ENCODE peak calls at places on chromosomes 2 and 18, in seven cellular contexts. I, G, R, X, B, L and Y are unnamed samples.

GRCh38 chr2:143685439-143686078 is 556.3 kb downstream of the ARHGAP15 start:
- DNase-seq in B (no peak), G (no peak), X (no peak), L (no peak), I (no peak), R (no peak), Y (no peak)

GRCh38 chr18:30766053-30766452 is 276.5 kb downstream of the DSC3 start:
- DNase-seq in R (no peak), L (no peak), B (no peak), X (no peak), I (no peak), G (no peak), Y (no peak)

GRCh38 chr18:76494541-76495403 is at the start of gene ZNF516:
- DNase-seq in G (no peak), L (peak; percentile 36), R (no peak), X (no peak), I (no peak), B (no peak), Y (no peak)

GRCh38 chr2:23283-23682 is 23.0 kb downstream of the FAM110C start:
- DNase-seq in R (no peak), L (no peak), X (no peak), B (no peak), G (no peak), I (no peak), Y (no peak)

GRCh38 chr2:181294979-181295378 is 162.2 kb upstream of the ITGA4 start:
- DNase-seq in I (no peak), R (no peak), B (no peak), X (no peak), G (no peak), L (no peak), Y (no peak)

GRCh38 chr2:86011449-86011941 is 94.2 kb downstream of the POLR1A start:
- DNase-seq in X (no peak), B (peak; percentile 60), R (no peak), L (no peak), G (no peak), I (no peak), Y (no peak)

GRCh38 chr2:106159867-106160785 is 34.0 kb downstream of the UXS1 start:
- DNase-seq in B (no peak), R (no peak), I (no peak), L (no peak), G (no peak), X (peak; percentile 44), Y (no peak)

GRCh38 chr18:28176933-28177827 is at the start of gene CDH2:
- DNase-seq in B (no peak), R (peak; percentile 74), L (no peak), I (no peak), G (peak; percentile 60), X (no peak), Y (peak; percentile 68)

GRCh38 chr2:160420711-160421110 is 72.9 kb downstream of the RBMS1 start:
- DNase-seq in R (no peak), G (no peak), L (no peak), X (no peak), I (no peak), B (no peak), Y (no peak)

GRCh38 chr18:74558096-74558495 is 23.8 kb downstream of the CNDP1 start:
- DNase-seq in L (no peak), B (no peak), R (no peak), G (no peak), I (no peak), X (no peak), Y (no peak)

GRCh38 chr2:100588071-100588786 is 25.4 kb downstream of the PDCL3 start:
- DNase-seq in B (no peak), I (no peak), G (no peak), X (no peak), L (no peak), R (no peak), Y (no peak)

GRCh38 chr2:232368311-232368731 is 10.2 kb upstream of the ALPP start:
- DNase-seq in G (peak; percentile 68), I (no peak), L (no peak), R (no peak), B (no peak), X (no peak), Y (peak; percentile 53)

DNA sequence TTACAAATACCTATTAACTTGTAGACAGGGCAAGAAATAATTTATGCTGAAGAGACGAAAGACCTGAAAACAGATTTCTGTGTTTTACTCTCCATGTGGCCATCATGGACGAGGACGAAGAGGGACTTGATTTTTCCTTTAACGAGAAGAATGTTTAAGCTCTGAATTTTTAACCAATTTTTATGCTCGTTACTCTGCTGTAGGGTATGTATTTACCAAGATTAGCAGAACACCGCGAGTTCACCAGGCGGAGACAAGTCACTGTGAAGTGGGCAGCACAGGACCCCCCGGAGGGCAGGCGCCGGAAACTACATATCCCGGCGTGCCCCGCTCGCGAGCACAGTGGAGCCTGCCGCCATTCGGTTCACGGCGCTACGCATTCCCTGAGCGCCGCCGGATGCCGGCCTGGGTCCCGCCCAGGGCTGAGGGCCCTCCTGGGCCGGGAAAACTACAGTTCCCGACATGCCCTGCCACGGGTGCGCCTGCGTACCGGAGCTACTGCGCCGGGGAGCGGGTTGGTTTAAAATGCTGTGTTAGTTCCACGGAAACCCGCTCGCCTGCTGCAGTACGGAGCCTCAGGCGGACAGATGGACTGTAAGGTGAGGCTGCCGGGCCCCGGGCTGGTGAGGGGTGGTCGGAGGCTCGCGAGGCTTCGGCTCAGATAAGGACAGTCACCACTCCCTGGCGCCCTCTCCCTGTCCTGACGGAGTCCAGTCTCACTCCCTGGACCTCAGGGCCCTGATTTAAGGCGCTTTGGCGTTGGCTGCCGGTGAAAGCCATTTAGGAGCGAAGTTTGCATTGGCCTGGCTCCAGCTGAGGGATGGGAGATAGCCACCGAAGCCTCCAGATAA is at the start of gene CCDC150:
- DNase-seq in R (peak; percentile 95), I (peak; percentile 90), G (peak; percentile 92), L (peak; percentile 93), B (peak; percentile 94), X (peak; percentile 87), Y (peak; percentile 93)
- TF ChIP-seq POLR2A in R (peak; percentile 93), I (no peak), G (peak; percentile 61), L (peak; percentile 32), B (no peak), X (no peak), Y (no peak)

GRCh38 chr2:64112016-64112415 is 32.2 kb downstream of the PELI1 start:
- DNase-seq in L (no peak), R (no peak), X (no peak), B (no peak), G (no peak), I (no peak), Y (no peak)

GRCh38 chr2:64114912-64115277 is 29.3 kb downstream of the PELI1 start:
- DNase-seq in G (no peak), B (no peak), I (no peak), R (no peak), X (no peak), L (no peak), Y (no peak)

GRCh38 chr2:64115808-64116598 is 28.2 kb downstream of the PELI1 start:
- DNase-seq in X (no peak), B (no peak), L (no peak), G (no peak), R (no peak), I (no peak), Y (no peak)

GRCh38 chr2:64111426-64111825 is 32.8 kb downstream of the PELI1 start:
- DNase-seq in R (no peak), L (no peak), G (no peak), B (no peak), I (no peak), X (no peak), Y (no peak)

DNA sequence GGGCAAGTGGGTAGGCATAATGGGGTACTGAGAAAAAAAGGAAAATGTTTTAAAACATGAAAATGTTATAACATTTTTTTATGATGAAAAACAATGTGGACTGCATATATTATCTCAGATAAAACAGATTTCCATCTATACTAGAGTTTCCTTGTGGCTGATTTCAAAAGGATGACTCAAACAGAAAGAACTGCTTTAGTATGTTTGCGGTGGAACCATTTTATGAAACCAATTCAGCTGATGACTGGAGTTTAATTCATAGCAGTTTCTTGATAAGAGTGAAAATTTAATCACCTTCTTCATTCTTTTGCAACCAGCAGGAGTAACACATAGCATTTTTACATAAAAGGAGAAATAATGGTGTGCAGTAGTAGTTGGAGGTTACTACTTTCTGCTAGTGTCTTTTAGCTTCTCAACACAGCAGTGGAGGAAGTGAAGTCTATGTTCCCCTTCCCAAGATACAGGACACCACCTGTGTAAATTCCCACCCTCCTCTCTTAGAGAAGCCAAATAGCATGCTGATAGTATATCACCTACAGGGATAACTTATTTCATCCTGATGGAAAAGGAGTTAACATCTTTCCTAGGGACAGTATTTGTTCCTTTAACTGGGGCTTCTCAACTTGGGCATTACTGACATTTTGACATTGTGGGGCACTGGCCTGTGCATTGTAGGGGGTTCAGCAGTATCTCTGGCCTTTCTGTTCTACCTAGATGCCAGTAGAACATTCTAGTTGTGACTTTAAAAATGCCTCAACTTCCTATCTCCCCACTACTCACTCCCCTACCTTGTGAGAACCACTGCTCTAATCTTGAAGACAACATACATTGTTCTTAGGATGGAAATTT is 29.9 kb downstream of the PELI1 start:
- DNase-seq in I (no peak), L (peak; percentile 57), X (no peak), R (no peak), G (no peak), B (no peak), Y (no peak)
- TF ChIP-seq POLR2A in I (no peak), L (peak; percentile 23), X (no peak), R (no peak), G (no peak), B (no peak), Y (no peak)

GRCh38 chr2:171210216-171210863 is 49.6 kb upstream of the TLK1 start:
- DNase-seq in R (no peak), L (no peak), X (no peak), I (no peak), G (no peak), B (no peak), Y (no peak)

GRCh38 chr2:171214093-171214492 is 53.4 kb upstream of the TLK1 start:
- DNase-seq in G (no peak), X (no peak), I (no peak), B (no peak), R (no peak), L (no peak), Y (no peak)

GRCh38 chr2:171208648-171209047 is 48.0 kb upstream of the TLK1 start:
- DNase-seq in R (no peak), G (no peak), I (no peak), X (no peak), L (no peak), B (no peak), Y (no peak)

GRCh38 chr2:171206422-171207115 is 45.9 kb upstream of the TLK1 start:
- DNase-seq in I (no peak), X (no peak), L (no peak), R (no peak), G (no peak), B (no peak), Y (no peak)

DNA sequence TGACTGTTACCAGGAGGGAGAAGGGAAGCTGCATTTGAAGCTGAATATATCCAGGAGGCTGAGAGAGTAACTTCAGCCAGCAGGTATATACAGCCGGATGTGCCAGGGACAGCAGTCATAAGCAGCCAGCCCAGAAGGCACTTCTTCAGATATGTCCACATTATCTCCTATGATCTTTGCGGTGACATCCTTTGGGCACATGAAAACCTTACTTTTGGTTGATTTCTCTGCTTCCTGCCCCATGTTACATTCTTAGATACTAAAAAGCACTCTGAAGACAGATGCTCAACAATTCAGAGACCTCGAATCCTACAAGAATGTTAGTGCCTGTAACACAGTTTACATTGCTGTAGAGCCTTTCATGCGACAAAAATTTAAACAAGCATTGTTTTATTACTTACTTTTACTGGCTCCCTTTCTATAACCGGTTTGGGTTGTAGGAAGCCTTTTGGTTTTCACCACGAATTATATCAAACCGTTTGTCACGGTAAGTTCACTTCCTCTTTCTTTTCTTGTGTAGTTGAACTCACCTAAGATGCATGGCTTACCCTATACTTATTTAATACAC is 50.3 kb upstream of the TLK1 start:
- DNase-seq in G (no peak), L (no peak), X (peak; percentile 41), I (no peak), B (no peak), R (no peak), Y (no peak)
- TF ChIP-seq POLR2A in G (no peak), L (no peak), X (no peak), I (no peak), B (no peak), R (no peak), Y (no peak)

GRCh38 chr2:202871161-202872141 is at the start of gene ICA1L:
- DNase-seq in B (peak; percentile 56), R (peak; percentile 84), G (peak; percentile 72), X (peak; percentile 49), L (peak; percentile 62), I (peak; percentile 18), Y (peak; percentile 79)
- TF ChIP-seq POLR2A in B (no peak), R (peak; percentile 17), G (peak; percentile 23), X (no peak), L (peak; percentile 44), I (no peak), Y (peak; percentile 3)